ENCODE peak calls at places on chromosomes 16 and 17, in five cellular contexts. I is Peyer's patch; Q is AG20443; P is mucosa of gallbladder; F is activated CD8-positive, alpha-beta memory T cell treated with anti-CD3 and anti-CD28 coated beads for 48 hours. M is an unnamed sample.

GRCh38 chr17:74639704-74640142 is 16.2 kb upstream of the CD300E start:
- DNase-seq in Q (no peak), P (no peak), F (no peak), I (no peak), M (no peak)

GRCh38 chr16:32116080-32116479 is 137.0 kb upstream of the TP53TG3D start:
- DNase-seq in P (no peak), Q (no peak), I (peak), F (no peak), M (no peak)

GRCh38 chr17:42050360-42051012 is at the start of gene C17orf113:
- DNase-seq in P (peak), Q (peak), I (peak), F (peak), M (peak)

GRCh38 chr16:35152067-35152627 is 1692.7 kb downstream of the TP53TG3F start:
- DNase-seq in P (no peak), Q (no peak), F (no peak), I (no peak), M (no peak)

GRCh38 chr16:54847207-54847606 is 83.5 kb upstream of the IRX5 start:
- DNase-seq in I (no peak), Q (no peak), P (no peak), F (no peak), M (no peak)

GRCh38 chr17:10001296-10001904 is 96.3 kb upstream of the RCVRN start:
- DNase-seq in F (no peak), I (no peak), Q (no peak), P (no peak), M (no peak)

GRCh38 chr17:50647187-50647586 is 12.5 kb downstream of the ABCC3 start:
- DNase-seq in I (no peak), Q (no peak), P (peak), F (no peak), M (no peak)

GRCh38 chr17:8911205-8911604 is 43.7 kb upstream of the PIK3R6 start:
- DNase-seq in I (no peak), F (no peak), Q (no peak), P (no peak), M (no peak)

GRCh38 chr16:19344224-19344801 is 58.8 kb downstream of the CLEC19A start:
- DNase-seq in I (no peak), P (no peak), F (no peak), Q (no peak), M (no peak)

GRCh38 chr16:74868501-74868900 is 93.9 kb upstream of the FA2H start:
- DNase-seq in Q (peak), I (no peak), P (no peak), F (no peak), M (no peak)

GRCh38 chr17:38451840-38452529 is 23.7 kb downstream of the ARHGAP23 start:
- DNase-seq in I (no peak), F (no peak), Q (peak), P (no peak), M (no peak)

GRCh38 chr17:33684714-33685113 is 391.6 kb upstream of the ASIC2 start:
- DNase-seq in F (no peak), I (no peak), P (no peak), Q (no peak), M (no peak)

GRCh38 chr17:28503420-28503819 is 2.7 kb upstream of the FOXN1 start:
- DNase-seq in P (no peak), I (no peak), F (no peak), Q (no peak), M (no peak)

GRCh38 chr16:84914273-84914672 is 94.5 kb downstream of the CRISPLD2 start:
- DNase-seq in Q (no peak), F (no peak), P (no peak), I (no peak), M (no peak)